ENCODE peak calls at places on chromosomes 2 and 18, in four cellular contexts. I is Peyer's patch, X is PC-9, G is mesendoderm. D is an unnamed sample. For H3K4me1, the result is how much of the 10 kb centered on the place peaks cover.

GRCh38 chr2:10048501-10049171 is 5.3 kb downstream of the KLF11 start:
- DNase-seq in I (no peak), X (no peak), G (peak), D (no peak)

GRCh38 chr18:66872277-66872676 is 268.4 kb upstream of the CDH19 start:
- DNase-seq in I (no peak), X (no peak), G (no peak), D (no peak)

GRCh38 chr18:36284671-36285295 is 12.7 kb upstream of the FHOD3 start:
- DNase-seq in I (peak), X (peak), G (peak), D (peak)

GRCh38 chr18:6106116-6106645 is 210.9 kb upstream of the TMEM200C start:
- DNase-seq in I (no peak), X (no peak), G (no peak), D (no peak)

GRCh38 chr18:74115046-74115445 is 32.6 kb downstream of the FBXO15 start:
- DNase-seq in I (no peak), X (no peak), G (no peak), D (no peak)

GRCh38 chr2:1515073-1515430 is 101.8 kb downstream of the TPO start:
- DNase-seq in I (no peak), X (no peak), G (no peak), D (no peak)

GRCh38 chr2:68811364-68811763 is 59.8 kb downstream of the BMP10 start:
- DNase-seq in I (no peak), X (no peak), G (no peak), D (no peak)

GRCh38 chr18:76937597-76937996 is 115.2 kb downstream of the ZNF236 start:
- DNase-seq in I (no peak), X (no peak), G (no peak), D (no peak)

GRCh38 chr18:23929362-23929940 is 85.1 kb upstream of the TTC39C start:
- DNase-seq in I (no peak), X (no peak), G (no peak), D (no peak)

GRCh38 chr2:190837991-190838390 is 42.6 kb upstream of the GLS start:
- DNase-seq in I (no peak), X (no peak), G (no peak), D (no peak)

GRCh38 chr2:204881519-204882111 is 336.3 kb downstream of the PARD3B start:
- DNase-seq in I (no peak), X (no peak), G (no peak), D (no peak)

GRCh38 chr18:2854871-2855270 is 8.1 kb downstream of the EMILIN2 start:
- DNase-seq in I (no peak), X (no peak), G (no peak), D (no peak)

GRCh38 chr2:198630384-198630783 is 826.0 kb downstream of the PLCL1 start:
- DNase-seq in I (no peak), X (no peak), G (no peak), D (no peak)

GRCh38 chr2:112850588-112850987 is 14.0 kb upstream of the IL1B start:
- DNase-seq in I (no peak), X (no peak), G (no peak), D (no peak)

GRCh38 chr2:209451209-209451822 is 27.5 kb downstream of the MAP2 start:
- DNase-seq in I (no peak), X (no peak), G (peak), D (no peak)

GRCh38 chr2:10285578-10286198 is 17.0 kb upstream of the HPCAL1 start:
- DNase-seq in I (peak), X (peak), G (peak), D (no peak)

GRCh38 chr2:101858246-101858645 is 133.5 kb upstream of the IL1R2 start:
- DNase-seq in I (no peak), X (peak), G (no peak), D (no peak)

GRCh38 chr18:42341423-42341822 is 386.4 kb downstream of the PIK3C3 start:
- DNase-seq in I (no peak), X (no peak), G (no peak), D (no peak)

GRCh38 chr2:239392688-239393400 is 8.0 kb downstream of the HDAC4 start:
- DNase-seq in I (peak), X (no peak), G (no peak), D (no peak)

GRCh38 chr2:12469053-12469625 is 247.6 kb upstream of the TRIB2 start:
- DNase-seq in I (no peak), X (no peak), G (no peak), D (no peak)

GRCh38 chr18:50092250-50092780 is 102.6 kb downstream of the MYO5B start:
- DNase-seq in I (no peak), X (no peak), G (no peak), D (no peak)

DNA sequence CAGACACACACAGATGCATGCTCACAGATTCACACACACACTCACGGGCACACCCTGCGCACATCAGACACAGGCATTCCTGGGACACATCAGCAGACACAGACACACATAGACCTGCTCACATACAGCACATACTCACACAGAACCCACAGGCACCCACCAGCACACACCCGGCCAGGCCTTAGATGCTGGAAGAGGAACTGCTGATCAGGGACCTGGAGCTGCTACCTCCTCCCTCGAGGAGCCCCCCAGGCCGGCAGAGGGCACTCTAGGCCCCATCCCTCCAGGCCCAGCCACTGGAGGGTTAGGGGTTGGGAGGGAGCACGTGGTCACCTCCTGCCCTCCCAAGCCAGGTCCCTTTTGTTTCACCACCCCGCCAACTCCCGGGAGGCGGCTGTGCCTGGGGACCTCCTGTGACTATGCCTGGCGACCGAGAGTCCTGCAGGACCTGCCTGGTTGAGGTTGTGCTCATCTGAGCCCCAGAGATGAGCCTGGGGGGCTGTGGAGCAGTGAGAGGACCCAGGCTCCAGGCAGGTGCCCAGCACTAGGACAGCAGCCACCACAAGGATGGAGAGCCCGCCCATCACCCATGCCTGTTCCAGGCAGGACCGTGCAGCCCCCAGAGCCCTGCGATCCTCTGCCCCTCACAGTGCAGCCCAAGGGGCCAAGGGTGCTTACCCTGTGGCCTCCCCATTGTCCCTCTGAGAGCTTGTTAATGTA is 21.0 kb upstream of the PTMA start:
- DNase-seq in I (peak), X (no peak), G (peak), D (no peak)
- H3K27ac ChIP-seq in I (no peak), X (no peak), G (no peak), D (peak)

GRCh38 chr18:63225434-63225833 is 94.1 kb downstream of the BCL2 start:
- DNase-seq in I (no peak), X (no peak), G (no peak), D (no peak)
- H3K4me1 ChIP-seq in I (under half), X (under half), G (under half), D (under half)

GRCh38 chr2:109318949-109319342 is 189.9 kb downstream of the SH3RF3 start:
- DNase-seq in I (no peak), X (no peak), G (no peak), D (no peak)

GRCh38 chr2:109322111-109322510 is 193.1 kb downstream of the SH3RF3 start:
- DNase-seq in I (peak), X (no peak), G (no peak), D (no peak)

GRCh38 chr2:109320195-109320935 is 191.4 kb downstream of the SH3RF3 start:
- DNase-seq in I (no peak), X (no peak), G (no peak), D (no peak)

GRCh38 chr2:109322646-109323045 is 193.6 kb downstream of the SH3RF3 start:
- DNase-seq in I (no peak), X (no peak), G (no peak), D (no peak)

DNA sequence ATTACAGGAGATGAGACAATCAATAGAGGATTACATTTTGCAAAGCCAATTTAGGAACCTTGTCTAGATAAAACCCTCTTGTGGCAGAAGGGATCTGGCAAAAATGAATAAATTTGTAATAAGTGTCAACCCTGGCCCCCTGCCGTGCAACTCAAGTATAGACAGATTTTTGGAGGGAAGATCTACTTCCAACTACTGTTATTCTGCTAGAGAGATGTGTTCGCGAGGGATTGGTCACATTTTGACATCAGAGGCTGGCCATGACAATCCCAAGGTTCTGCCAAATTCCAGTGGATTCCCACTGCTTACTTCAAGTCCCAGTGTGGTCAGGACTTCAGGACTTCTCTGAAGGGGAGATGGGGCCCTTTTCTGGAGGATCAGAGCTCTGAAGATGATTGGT is 192.6 kb downstream of the SH3RF3 start:
- DNase-seq in I (no peak), X (no peak), G (no peak), D (no peak)
- H3K27ac ChIP-seq in I (peak), X (no peak), G (no peak), D (no peak)

GRCh38 chr2:200379481-200380120 is 73.1 kb downstream of the SPATS2L start:
- DNase-seq in I (no peak), X (no peak), G (no peak), D (no peak)

GRCh38 chr2:200376422-200377142 is 70.1 kb downstream of the SPATS2L start:
- DNase-seq in I (peak), X (peak), G (no peak), D (peak)

GRCh38 chr2:200377143-200377773 is 70.8 kb downstream of the SPATS2L start:
- DNase-seq in I (no peak), X (no peak), G (no peak), D (no peak)

GRCh38 chr2:200378652-200379290 is 72.3 kb downstream of the SPATS2L start:
- DNase-seq in I (no peak), X (no peak), G (no peak), D (no peak)

DNA sequence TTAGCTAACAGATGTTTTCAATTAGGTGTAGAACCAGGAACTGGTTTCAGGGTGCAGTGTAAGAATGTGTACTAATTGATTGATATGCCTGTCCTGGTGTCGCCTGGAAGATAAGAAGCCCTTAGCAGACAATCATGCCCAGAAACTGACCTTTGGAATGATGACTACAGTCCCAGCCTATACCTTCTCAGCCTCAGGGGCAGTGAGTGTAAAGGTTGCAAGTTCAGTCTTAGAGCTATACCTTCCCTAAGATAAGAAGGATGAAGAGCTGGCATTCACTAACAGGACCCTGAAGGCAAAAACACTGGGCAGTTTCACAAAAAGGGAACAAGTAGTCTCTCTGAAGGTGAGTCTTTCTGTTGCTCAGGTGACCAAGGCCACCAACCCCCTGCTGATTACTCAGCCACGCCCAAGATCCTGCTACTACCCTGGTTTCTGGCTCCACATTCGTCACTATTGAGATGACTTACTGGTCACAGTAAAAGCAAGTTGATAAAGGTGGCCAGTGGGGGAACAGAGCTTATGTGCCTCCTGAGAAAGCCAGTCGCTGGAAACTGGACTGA is 71.4 kb downstream of the SPATS2L start:
- DNase-seq in I (peak), X (peak), G (peak), D (no peak)
- H3K4me1 ChIP-seq in I (under half), X (half or more), G (under half), D (half or more)

GRCh38 chr2:193566276-193566675 is 1371.5 kb upstream of the TMEFF2 start:
- DNase-seq in I (no peak), X (no peak), G (no peak), D (no peak)
- H3K27ac ChIP-seq in I (no peak), X (no peak), G (no peak), D (no peak)